ENCODE peak calls at places on chromosomes 13 and 19, in ten cellular contexts. One of them, this sample, is unnamed.

GRCh38 chr19:35107541-35107939 is 8.1 kb upstream of the FXYD3 start:
- DNase-seq in HCT116: peak; percentile 78
- DNase-seq in Peyer's patch: peak; percentile 73
- DNase-seq in A549: peak; percentile 55
- DNase-seq in ovary: no peak
- DNase-seq in uterus: no peak
- DNase-seq in heart left ventricle: no peak
- DNase-seq in sigmoid colon: peak; percentile 80
- DNase-seq in adrenal gland: no peak
- DNase-seq in right lobe of liver: no peak
- DNase-seq in this sample: peak; percentile 88

GRCh38 chr13:52027832-52028231 is 3.3 kb downstream of the UTP14C start:
- DNase-seq in HCT116: no peak
- DNase-seq in Peyer's patch: no peak
- DNase-seq in A549: no peak
- DNase-seq in ovary: no peak
- DNase-seq in uterus: no peak
- DNase-seq in heart left ventricle: no peak
- DNase-seq in sigmoid colon: no peak
- DNase-seq in adrenal gland: no peak
- DNase-seq in right lobe of liver: no peak
- DNase-seq in this sample: no peak

GRCh38 chr19:29487432-29487831 is 38.4 kb upstream of the VSTM2B start:
- DNase-seq in HCT116: no peak
- DNase-seq in Peyer's patch: peak; percentile 7
- DNase-seq in A549: no peak
- DNase-seq in ovary: no peak
- DNase-seq in uterus: no peak
- DNase-seq in heart left ventricle: no peak
- DNase-seq in sigmoid colon: peak; percentile 30
- DNase-seq in adrenal gland: peak; percentile 33
- DNase-seq in right lobe of liver: no peak
- DNase-seq in this sample: no peak

GRCh38 chr13:26914624-26915023 is 154.0 kb upstream of the GPR12 start:
- DNase-seq in HCT116: peak; percentile 6
- DNase-seq in Peyer's patch: no peak
- DNase-seq in A549: no peak
- DNase-seq in ovary: no peak
- DNase-seq in uterus: no peak
- DNase-seq in heart left ventricle: no peak
- DNase-seq in sigmoid colon: no peak
- DNase-seq in adrenal gland: no peak
- DNase-seq in right lobe of liver: no peak
- DNase-seq in this sample: no peak

GRCh38 chr19:38563475-38563874 is 54.3 kb downstream of the MAP4K1 start:
- DNase-seq in HCT116: no peak
- DNase-seq in Peyer's patch: no peak
- DNase-seq in A549: no peak
- DNase-seq in ovary: no peak
- DNase-seq in uterus: no peak
- DNase-seq in heart left ventricle: no peak
- DNase-seq in sigmoid colon: no peak
- DNase-seq in adrenal gland: no peak
- DNase-seq in right lobe of liver: no peak
- DNase-seq in this sample: no peak

GRCh38 chr19:18762125-18763023 is 28.7 kb downstream of the COMP start:
- DNase-seq in HCT116: peak; percentile 26
- DNase-seq in Peyer's patch: peak; percentile 77
- DNase-seq in A549: no peak
- DNase-seq in ovary: peak; percentile 74
- DNase-seq in uterus: peak; percentile 65
- DNase-seq in heart left ventricle: no peak
- DNase-seq in sigmoid colon: peak; percentile 87
- DNase-seq in adrenal gland: peak; percentile 90
- DNase-seq in right lobe of liver: peak; percentile 98
- DNase-seq in this sample: no peak

GRCh38 chr13:33953203-33953602 is 135.3 kb downstream of the RFC3 start:
- DNase-seq in HCT116: no peak
- DNase-seq in Peyer's patch: no peak
- DNase-seq in A549: no peak
- DNase-seq in ovary: no peak
- DNase-seq in uterus: no peak
- DNase-seq in heart left ventricle: no peak
- DNase-seq in sigmoid colon: no peak
- DNase-seq in adrenal gland: no peak
- DNase-seq in right lobe of liver: no peak
- DNase-seq in this sample: no peak

GRCh38 chr19:30163663-30164062 is 208.5 kb upstream of the ZNF536 start:
- DNase-seq in HCT116: no peak
- DNase-seq in Peyer's patch: no peak
- DNase-seq in A549: no peak
- DNase-seq in ovary: no peak
- DNase-seq in uterus: no peak
- DNase-seq in heart left ventricle: no peak
- DNase-seq in sigmoid colon: no peak
- DNase-seq in adrenal gland: no peak
- DNase-seq in right lobe of liver: peak; percentile 14
- DNase-seq in this sample: no peak

GRCh38 chr19:29404951-29405727 is 120.7 kb upstream of the VSTM2B start:
- DNase-seq in HCT116: no peak
- DNase-seq in Peyer's patch: no peak
- DNase-seq in A549: no peak
- DNase-seq in ovary: peak; percentile 30
- DNase-seq in uterus: peak; percentile 70
- DNase-seq in heart left ventricle: no peak
- DNase-seq in sigmoid colon: no peak
- DNase-seq in adrenal gland: no peak
- DNase-seq in right lobe of liver: no peak
- DNase-seq in this sample: no peak

GRCh38 chr13:73168993-73169401 is 110.2 kb downstream of the KLF5 start:
- DNase-seq in HCT116: no peak
- DNase-seq in Peyer's patch: no peak
- DNase-seq in A549: no peak
- DNase-seq in ovary: no peak
- DNase-seq in uterus: no peak
- DNase-seq in heart left ventricle: no peak
- DNase-seq in sigmoid colon: no peak
- DNase-seq in adrenal gland: no peak
- DNase-seq in right lobe of liver: no peak
- DNase-seq in this sample: no peak

GRCh38 chr19:6215701-6216235 is 64.0 kb downstream of the MLLT1 start:
- DNase-seq in HCT116: no peak
- DNase-seq in Peyer's patch: no peak
- DNase-seq in A549: no peak
- DNase-seq in ovary: peak; percentile 52
- DNase-seq in uterus: peak; percentile 22
- DNase-seq in heart left ventricle: peak; percentile 58
- DNase-seq in sigmoid colon: peak; percentile 65
- DNase-seq in adrenal gland: no peak
- DNase-seq in right lobe of liver: no peak
- DNase-seq in this sample: no peak

GRCh38 chr19:16655727-16656126 is 4.2 kb downstream of the SMIM7 start:
- DNase-seq in HCT116: no peak
- DNase-seq in Peyer's patch: no peak
- DNase-seq in A549: no peak
- DNase-seq in ovary: no peak
- DNase-seq in uterus: no peak
- DNase-seq in heart left ventricle: no peak
- DNase-seq in sigmoid colon: no peak
- DNase-seq in adrenal gland: no peak
- DNase-seq in right lobe of liver: no peak
- DNase-seq in this sample: no peak

GRCh38 chr13:94534171-94534570 is 54.7 kb upstream of the DCT start:
- DNase-seq in HCT116: no peak
- DNase-seq in Peyer's patch: no peak
- DNase-seq in A549: no peak
- DNase-seq in ovary: no peak
- DNase-seq in uterus: no peak
- DNase-seq in heart left ventricle: no peak
- DNase-seq in sigmoid colon: no peak
- DNase-seq in adrenal gland: no peak
- DNase-seq in right lobe of liver: no peak
- DNase-seq in this sample: no peak

GRCh38 chr13:29908411-29908810 is 58.0 kb upstream of the UBL3 start:
- DNase-seq in HCT116: no peak
- DNase-seq in Peyer's patch: no peak
- DNase-seq in A549: no peak
- DNase-seq in ovary: no peak
- DNase-seq in uterus: peak; percentile 42
- DNase-seq in heart left ventricle: no peak
- DNase-seq in sigmoid colon: no peak
- DNase-seq in adrenal gland: no peak
- DNase-seq in right lobe of liver: no peak
- DNase-seq in this sample: no peak

GRCh38 chr13:58712191-58712590 is 1080.6 kb downstream of the PCDH17 start:
- DNase-seq in HCT116: no peak
- DNase-seq in Peyer's patch: no peak
- DNase-seq in A549: peak; percentile 0
- DNase-seq in ovary: no peak
- DNase-seq in uterus: no peak
- DNase-seq in heart left ventricle: no peak
- DNase-seq in sigmoid colon: no peak
- DNase-seq in adrenal gland: no peak
- DNase-seq in right lobe of liver: no peak
- DNase-seq in this sample: no peak

GRCh38 chr19:36214388-36215275 is at the start of the genes ZNF146 and ZNF565:
- DNase-seq in HCT116: peak; percentile 97
- DNase-seq in Peyer's patch: peak; percentile 99
- DNase-seq in A549: peak; percentile 100
- DNase-seq in ovary: peak; percentile 96
- DNase-seq in uterus: peak; percentile 96
- DNase-seq in heart left ventricle: peak; percentile 99
- DNase-seq in sigmoid colon: peak; percentile 99
- DNase-seq in adrenal gland: peak; percentile 99
- DNase-seq in right lobe of liver: peak; percentile 98
- DNase-seq in this sample: peak; percentile 98
- TF ChIP-seq POLR2A in HCT116: peak; percentile 66
- TF ChIP-seq POLR2A in Peyer's patch: peak; percentile 54
- TF ChIP-seq POLR2A in A549: peak; percentile 97
- TF ChIP-seq POLR2A in ovary: peak; percentile 86
- TF ChIP-seq POLR2A in uterus: peak; percentile 58
- TF ChIP-seq POLR2A in heart left ventricle: no peak
- TF ChIP-seq POLR2A in sigmoid colon: peak; percentile 78
- TF ChIP-seq POLR2A in adrenal gland: peak; percentile 72
- TF ChIP-seq POLR2A in right lobe of liver: peak; percentile 82
- TF ChIP-seq POLR2A in this sample: peak; percentile 87

DNA sequence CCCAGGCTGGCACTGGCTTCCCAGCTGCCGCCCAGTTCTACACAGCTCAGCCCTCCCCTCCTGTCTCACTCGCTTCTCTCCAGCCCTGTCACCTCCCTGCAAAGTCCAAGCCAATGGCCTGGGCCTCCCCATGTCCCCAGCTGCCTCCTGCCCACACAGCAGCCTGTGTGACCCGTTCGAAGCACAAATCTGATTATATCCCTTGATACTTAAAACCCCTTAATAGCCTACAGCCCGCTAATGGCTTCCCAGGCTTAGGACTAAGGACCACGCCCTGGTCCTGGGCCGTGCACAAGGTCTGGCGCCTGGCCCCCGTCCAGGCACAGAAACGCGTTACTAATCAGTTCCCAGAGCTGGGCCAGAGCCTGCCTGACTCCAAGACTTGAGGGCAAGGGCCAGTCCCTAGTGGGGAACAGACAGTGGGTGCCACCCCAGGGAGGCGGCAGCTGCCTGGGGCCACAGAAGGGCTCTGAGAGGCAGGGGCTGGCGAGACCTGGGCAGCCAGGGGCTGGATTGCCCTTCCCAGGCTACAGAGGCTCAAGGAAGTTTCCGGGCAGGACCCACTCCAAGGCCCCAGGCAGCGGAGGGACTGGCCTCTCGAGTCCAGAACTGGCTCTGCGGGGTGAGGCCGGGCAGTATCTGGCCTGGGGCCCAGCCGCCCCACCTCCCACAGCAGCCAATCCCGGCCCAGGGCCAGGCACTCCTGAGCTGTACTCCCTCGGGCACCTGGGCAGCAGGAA is 10.4 kb downstream of the XAB2 start:
- DNase-seq in HCT116: no peak
- DNase-seq in Peyer's patch: peak; percentile 81
- DNase-seq in A549: no peak
- DNase-seq in ovary: no peak
- DNase-seq in uterus: no peak
- DNase-seq in heart left ventricle: no peak
- DNase-seq in sigmoid colon: no peak
- DNase-seq in adrenal gland: peak; percentile 88
- DNase-seq in right lobe of liver: peak; percentile 94
- DNase-seq in this sample: no peak
- TF ChIP-seq POLR2A in HCT116: no peak
- TF ChIP-seq POLR2A in Peyer's patch: peak; percentile 15
- TF ChIP-seq POLR2A in A549: no peak
- TF ChIP-seq POLR2A in ovary: no peak
- TF ChIP-seq POLR2A in uterus: no peak
- TF ChIP-seq POLR2A in heart left ventricle: no peak
- TF ChIP-seq POLR2A in sigmoid colon: no peak
- TF ChIP-seq POLR2A in adrenal gland: no peak
- TF ChIP-seq POLR2A in right lobe of liver: peak; percentile 57
- TF ChIP-seq POLR2A in this sample: no peak

GRCh38 chr19:11887247-11887617 is 350 bp upstream of the ZNF69 start:
- DNase-seq in HCT116: no peak
- DNase-seq in Peyer's patch: no peak
- DNase-seq in A549: no peak
- DNase-seq in ovary: no peak
- DNase-seq in uterus: no peak
- DNase-seq in heart left ventricle: no peak
- DNase-seq in sigmoid colon: no peak
- DNase-seq in adrenal gland: no peak
- DNase-seq in right lobe of liver: no peak
- DNase-seq in this sample: no peak
- TF ChIP-seq POLR2A in HCT116: no peak
- TF ChIP-seq POLR2A in Peyer's patch: no peak
- TF ChIP-seq POLR2A in A549: no peak
- TF ChIP-seq POLR2A in ovary: no peak
- TF ChIP-seq POLR2A in uterus: no peak
- TF ChIP-seq POLR2A in heart left ventricle: no peak
- TF ChIP-seq POLR2A in sigmoid colon: no peak
- TF ChIP-seq POLR2A in adrenal gland: no peak
- TF ChIP-seq POLR2A in right lobe of liver: no peak
- TF ChIP-seq POLR2A in this sample: no peak

GRCh38 chr19:21856751-21857150 is 20.8 kb upstream of the ZNF43 start:
- DNase-seq in HCT116: no peak
- DNase-seq in Peyer's patch: no peak
- DNase-seq in A549: no peak
- DNase-seq in ovary: no peak
- DNase-seq in uterus: no peak
- DNase-seq in heart left ventricle: no peak
- DNase-seq in sigmoid colon: no peak
- DNase-seq in adrenal gland: no peak
- DNase-seq in right lobe of liver: no peak
- DNase-seq in this sample: no peak

GRCh38 chr19:21848706-21849105 is 12.7 kb upstream of the ZNF43 start:
- DNase-seq in HCT116: no peak
- DNase-seq in Peyer's patch: no peak
- DNase-seq in A549: peak; percentile 56
- DNase-seq in ovary: no peak
- DNase-seq in uterus: no peak
- DNase-seq in heart left ventricle: no peak
- DNase-seq in sigmoid colon: no peak
- DNase-seq in adrenal gland: no peak
- DNase-seq in right lobe of liver: no peak
- DNase-seq in this sample: no peak

GRCh38 chr19:21850636-21851255 is 14.8 kb upstream of the ZNF43 start:
- DNase-seq in HCT116: no peak
- DNase-seq in Peyer's patch: no peak
- DNase-seq in A549: no peak
- DNase-seq in ovary: no peak
- DNase-seq in uterus: no peak
- DNase-seq in heart left ventricle: no peak
- DNase-seq in sigmoid colon: no peak
- DNase-seq in adrenal gland: no peak
- DNase-seq in right lobe of liver: no peak
- DNase-seq in this sample: no peak

GRCh38 chr19:21851596-21852345 is 15.8 kb upstream of the ZNF43 start:
- DNase-seq in HCT116: no peak
- DNase-seq in Peyer's patch: peak; percentile 97
- DNase-seq in A549: peak; percentile 93
- DNase-seq in ovary: peak; percentile 94
- DNase-seq in uterus: peak; percentile 94
- DNase-seq in heart left ventricle: peak; percentile 96
- DNase-seq in sigmoid colon: peak; percentile 98
- DNase-seq in adrenal gland: peak; percentile 98
- DNase-seq in right lobe of liver: peak; percentile 84
- DNase-seq in this sample: peak; percentile 67
- TF ChIP-seq POLR2A in HCT116: no peak
- TF ChIP-seq POLR2A in Peyer's patch: peak; percentile 12
- TF ChIP-seq POLR2A in A549: peak; percentile 40
- TF ChIP-seq POLR2A in ovary: no peak
- TF ChIP-seq POLR2A in uterus: peak; percentile 30
- TF ChIP-seq POLR2A in heart left ventricle: no peak
- TF ChIP-seq POLR2A in sigmoid colon: no peak
- TF ChIP-seq POLR2A in adrenal gland: no peak
- TF ChIP-seq POLR2A in right lobe of liver: no peak
- TF ChIP-seq POLR2A in this sample: no peak

This sample was measured in H54.